ENCODE peak calls at places on chromosomes 13 and 19, in five cellular contexts. W, X, D, G and K are unnamed samples.

GRCh38 chr13:79593611-79594275 is 112.8 kb downstream of the NDFIP2 start:
- DNase-seq in W (no peak), X (no peak), D (no peak), G (no peak), K (no peak)

GRCh38 chr13:50366488-50367174 is 351.4 kb downstream of the KCNRG start:
- DNase-seq in W (no peak), X (no peak), D (no peak), G (no peak), K (peak; percentile 79)

GRCh38 chr19:2108251-2109016 is 11.7 kb downstream of the IZUMO4 start:
- DNase-seq in W (no peak), X (no peak), D (no peak), G (no peak), K (no peak)

GRCh38 chr13:33322965-33323668 is 37.6 kb upstream of the STARD13 start:
- DNase-seq in W (no peak), X (no peak), D (no peak), G (no peak), K (no peak)

GRCh38 chr13:51246411-51247298 is 24.5 kb downstream of the FAM124A start:
- DNase-seq in W (no peak), X (no peak), D (no peak), G (no peak), K (no peak)

GRCh38 chr13:70375718-70376117 is 267.5 kb upstream of the KLHL1 start:
- DNase-seq in W (no peak), X (no peak), D (no peak), G (no peak), K (no peak)

GRCh38 chr13:61463027-61463426 is 47.4 kb upstream of the PCDH20 start:
- DNase-seq in W (no peak), X (no peak), D (no peak), G (no peak), K (no peak)

GRCh38 chr19:20151617-20152145 is 15.3 kb upstream of the ZNF486 start:
- DNase-seq in W (no peak), X (no peak), D (no peak), G (no peak), K (no peak)

GRCh38 chr13:51298812-51299211 is 40.7 kb upstream of the SERPINE3 start:
- DNase-seq in W (no peak), X (no peak), D (no peak), G (no peak), K (no peak)

GRCh38 chr19:23318143-23318542 is 67.9 kb upstream of the ZNF724 start:
- DNase-seq in W (no peak), X (no peak), D (no peak), G (no peak), K (no peak)

GRCh38 chr13:38686635-38687245 is at the start of gene FREM2:
- DNase-seq in W (peak; percentile 91), X (no peak), D (no peak), G (no peak), K (no peak)

GRCh38 chr13:71237332-71237731 is 629.7 kb downstream of the DACH1 start:
- DNase-seq in W (no peak), X (no peak), D (no peak), G (no peak), K (no peak)

GRCh38 chr13:105572401-105572800 is 963.1 kb downstream of the EFNB2 start:
- DNase-seq in W (no peak), X (no peak), D (no peak), G (no peak), K (no peak)

GRCh38 chr13:25973576-25973975 is 78.2 kb downstream of the SHISA2 start:
- DNase-seq in W (no peak), X (no peak), D (no peak), G (no peak), K (no peak)

GRCh38 chr13:49533586-49534269 is 38.0 kb downstream of the PHF11 start:
- DNase-seq in W (no peak), X (no peak), D (no peak), G (no peak), K (no peak)

GRCh38 chr19:8576273-8576993 is 809 bp downstream of the MYO1F start:
- DNase-seq in W (no peak), X (no peak), D (no peak), G (no peak), K (no peak)

GRCh38 chr13:33918199-33918932 is 100.4 kb downstream of the RFC3 start:
- DNase-seq in W (no peak), X (no peak), D (no peak), G (no peak), K (no peak)

GRCh38 chr13:20702945-20703784 is at the start of gene IL17D:
- DNase-seq in W (no peak), X (no peak), D (no peak), G (peak; percentile 53), K (no peak)

GRCh38 chr13:32140109-32140508 is 108.5 kb downstream of the FRY start:
- DNase-seq in W (no peak), X (no peak), D (peak; percentile 64), G (no peak), K (no peak)

GRCh38 chr19:38059897-38060296 is 152.9 kb downstream of the SIPA1L3 start:
- DNase-seq in W (no peak), X (no peak), D (no peak), G (no peak), K (no peak)

GRCh38 chr19:48258350-48258749 is 2.6 kb upstream of the CARD8 start:
- DNase-seq in W (no peak), X (no peak), D (no peak), G (no peak), K (no peak)

GRCh38 chr19:38711726-38712153 is 32.5 kb downstream of the CAPN12 start:
- DNase-seq in W (no peak), X (no peak), D (no peak), G (no peak), K (no peak)

GRCh38 chr13:28475916-28476725 is 18.8 kb downstream of the FLT1 start:
- DNase-seq in W (no peak), X (peak; percentile 36), D (no peak), G (no peak), K (no peak)

GRCh38 chr13:20416223-20416622 is 109.4 kb downstream of the CRYL1 start:
- DNase-seq in W (no peak), X (no peak), D (no peak), G (no peak), K (no peak)

GRCh38 chr19:22612316-22612715 is 21.8 kb upstream of the ZNF492 start:
- DNase-seq in W (no peak), X (no peak), D (no peak), G (no peak), K (no peak)

GRCh38 chr13:97502691-97503090 is 68.7 kb downstream of the RAP2A start:
- DNase-seq in W (no peak), X (no peak), D (no peak), G (no peak), K (no peak)

GRCh38 chr13:75789451-75790197 is 153.5 kb downstream of the LMO7 start:
- DNase-seq in W (no peak), X (no peak), D (no peak), G (no peak), K (no peak)

GRCh38 chr13:46396341-46396740 is 9.3 kb upstream of the RUBCNL start:
- DNase-seq in W (no peak), X (no peak), D (no peak), G (no peak), K (no peak)

GRCh38 chr13:106536244-106537034 is 977 bp upstream of the EFNB2 start:
- DNase-seq in W (peak; percentile 75), X (peak; percentile 63), D (peak; percentile 47), G (peak; percentile 62), K (peak; percentile 30)

GRCh38 chr19:41350735-41351338 is 2.9 kb downstream of the TGFB1 start:
- DNase-seq in W (no peak), X (no peak), D (no peak), G (peak; percentile 70), K (no peak)

GRCh38 chr19:56266060-56266459 is 6.5 kb upstream of the EDDM13 start:
- DNase-seq in W (no peak), X (no peak), D (no peak), G (no peak), K (no peak)

DNA sequence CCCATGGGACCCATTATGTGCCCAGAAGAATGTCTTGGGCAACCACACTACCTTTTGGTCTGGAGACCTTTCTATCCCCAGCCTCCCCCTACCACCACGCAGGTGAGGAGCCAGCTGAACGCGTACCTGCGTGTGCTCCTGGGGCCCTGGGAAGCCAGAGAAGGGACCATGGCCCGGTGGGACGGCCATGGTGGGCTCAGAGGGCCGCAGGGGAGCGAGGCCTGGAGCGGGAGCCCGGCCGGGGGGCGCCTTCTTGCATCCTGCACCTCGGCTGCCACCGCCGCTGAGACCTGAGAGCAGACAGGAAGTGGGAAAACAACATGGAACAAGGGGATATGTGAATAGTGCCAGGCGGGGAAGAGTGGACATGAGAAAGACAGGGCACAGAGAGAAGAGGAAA is 2.3 kb downstream of the DYRK1B start:
- DNase-seq in W (no peak), X (no peak), D (no peak), G (no peak), K (no peak)
- TF ChIP-seq POLR2AphosphoS5 in W (no peak), X (no peak), D (no peak), G (no peak), K (no peak)

DNA sequence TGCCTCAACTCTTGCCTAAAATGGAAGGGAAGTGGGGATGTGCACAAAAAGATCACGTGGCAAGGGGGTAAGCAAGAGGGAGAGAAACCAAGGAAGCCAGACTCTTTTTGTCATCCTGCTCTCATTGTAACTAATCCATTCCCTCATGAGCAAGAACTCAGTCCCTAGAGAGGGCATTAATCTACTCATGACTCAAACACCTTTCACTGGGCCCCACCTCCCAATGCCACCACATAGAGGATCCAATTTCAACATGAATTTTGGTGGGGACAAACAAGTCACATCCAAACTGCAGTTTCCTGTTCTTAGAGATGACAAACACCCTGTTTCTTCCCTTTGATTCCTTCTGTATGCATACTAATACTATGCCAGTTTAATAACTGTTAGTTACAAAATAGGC is 11.2 kb upstream of the CHST8 start:
- DNase-seq in W (no peak), X (no peak), D (no peak), G (no peak), K (no peak)
- TF ChIP-seq SP1 in W (no peak), X (no peak), D (no peak), G (no peak), K (no peak)

GRCh38 chr13:110300090-110300815 is 6.7 kb downstream of the COL4A1 start:
- DNase-seq in W (no peak), X (no peak), D (no peak), G (no peak), K (no peak)
- TF ChIP-seq POLR2AphosphoS5 in W (no peak), X (no peak), D (no peak), G (no peak), K (no peak)

GRCh38 chr13:113172419-113172926 is 14.0 kb downstream of the PROZ start:
- DNase-seq in W (no peak), X (no peak), D (no peak), G (no peak), K (no peak)
- TF ChIP-seq SP1 in W (no peak), X (no peak), D (no peak), G (no peak), K (no peak)

GRCh38 chr13:36533806-36534205 is 101.5 kb downstream of the CCNA1 start:
- DNase-seq in W (no peak), X (no peak), D (no peak), G (no peak), K (no peak)
- TF ChIP-seq POLR2AphosphoS5 in W (no peak), X (no peak), D (no peak), G (no peak), K (no peak)

GRCh38 chr13:73138967-73139491 is 80.2 kb downstream of the KLF5 start:
- DNase-seq in W (no peak), X (no peak), D (no peak), G (no peak), K (no peak)
- TF ChIP-seq SP1 in W (no peak), X (no peak), D (no peak), G (no peak), K (no peak)

GRCh38 chr13:101811881-101812280 is 359.4 kb downstream of the ITGBL1 start:
- DNase-seq in W (no peak), X (no peak), D (no peak), G (no peak), K (no peak)
- TF ChIP-seq POLR2AphosphoS5 in W (no peak), X (no peak), D (no peak), G (no peak), K (no peak)